ENCODE peak calls at places on chromosomes 13 and 19, in five cellular contexts. E is caudate nucleus; V is C1 segment of cervical spinal cord; X is NCI-H1105; P is activated CD4-positive, alpha-beta T cell treated with anti-CD3 and anti-CD28 coated beads for 1 hour. I is an unnamed sample.

GRCh38 chr19:46608581-46609345 is 7.6 kb downstream of the CALM3 start:
- DNase-seq in E (no peak), V (no peak), X (no peak), P (peak), I (no peak)

GRCh38 chr13:73948848-73949529 is 185.2 kb downstream of the KLF12 start:
- DNase-seq in X (no peak), P (no peak), V (no peak), E (no peak), I (no peak)

GRCh38 chr19:15184776-15185175 is 16.0 kb downstream of the NOTCH3 start:
- DNase-seq in E (no peak), P (no peak), X (no peak), V (no peak), I (no peak)

GRCh38 chr13:102847272-102848234 is 1.7 kb downstream of the ERCC5 start:
- DNase-seq in V (no peak), E (no peak), P (no peak), X (no peak), I (peak)

GRCh38 chr19:9847087-9847671 is 12.1 kb downstream of the PIN1 start:
- DNase-seq in P (peak), X (no peak), E (peak), V (no peak), I (no peak)

GRCh38 chr13:104318121-104318520 is 1251.9 kb upstream of the SLC10A2 start:
- DNase-seq in E (no peak), V (peak), P (no peak), X (peak), I (peak)

GRCh38 chr19:45418812-45419211 is 4.9 kb downstream of the ERCC1 start:
- DNase-seq in P (no peak), V (no peak), X (no peak), E (no peak), I (no peak)

GRCh38 chr19:12155324-12155723 is 1.2 kb downstream of the ZNF625 start:
- DNase-seq in E (no peak), X (no peak), P (no peak), V (no peak), I (no peak)

GRCh38 chr19:49689133-49690072 is at the start of gene ADM5:
- DNase-seq in X (peak), V (no peak), E (no peak), P (no peak), I (peak)

GRCh38 chr13:23392313-23392712 is 41.2 kb downstream of the SACS start:
- DNase-seq in X (no peak), P (no peak), E (no peak), V (no peak), I (no peak)

GRCh38 chr13:113991676-113992179 is 17.9 kb upstream of the C13orf46 start:
- DNase-seq in E (no peak), X (no peak), P (no peak), V (no peak), I (no peak)

GRCh38 chr13:28313579-28313978 is 175.2 kb downstream of the PAN3 start:
- DNase-seq in P (no peak), V (no peak), E (no peak), X (no peak), I (no peak)

GRCh38 chr13:59834801-59835200 is 328.9 kb downstream of the DIAPH3 start:
- DNase-seq in P (no peak), V (no peak), E (no peak), X (no peak), I (no peak)

I was measured in NCI-H1092.